ENCODE peak calls at places on chromosome 3, in nine cellular contexts. E, T, V, H, M, C, W, D and F are unnamed samples. For H3K9me3 and H3K4me1, the result is how much of the 10 kb centered on the place peaks cover.

GRCh38 chr3:121431717-121432517 is 113.9 kb downstream of the POLQ start:
- DNase-seq in H (no peak), M (no peak), V (no peak), C (peak), E (peak), W (no peak), D (peak), T (no peak), F (no peak)

GRCh38 chr3:94937980-94938379 is 875.1 kb downstream of the NSUN3 start:
- DNase-seq in T (no peak), E (no peak), M (peak), W (peak), V (no peak), D (no peak), H (no peak), C (no peak), F (no peak)

GRCh38 chr3:55555866-55556621 is 68.9 kb upstream of the WNT5A start:
- DNase-seq in T (no peak), C (no peak), W (no peak), V (no peak), D (no peak), H (no peak), E (peak), M (no peak), F (no peak)

GRCh38 chr3:64291956-64292355 is 66.7 kb upstream of the PRICKLE2 start:
- DNase-seq in W (no peak), V (no peak), D (peak), H (no peak), E (peak), T (no peak), M (no peak), C (peak), F (no peak)

GRCh38 chr3:112789787-112790186 is 56.9 kb downstream of the CD200R1L start:
- DNase-seq in T (no peak), W (no peak), V (peak), D (no peak), C (no peak), E (no peak), H (no peak), M (no peak), F (no peak)

GRCh38 chr3:108103040-108103751 is 12.4 kb upstream of the CD47 start:
- DNase-seq in C (no peak), V (no peak), D (no peak), M (peak), W (no peak), T (no peak), H (no peak), E (no peak), F (no peak)

GRCh38 chr3:38579146-38579545 is 70.3 kb downstream of the SCN5A start:
- DNase-seq in H (peak), W (no peak), T (no peak), E (peak), V (no peak), C (peak), M (no peak), D (no peak), F (peak)

GRCh38 chr3:111691293-111691909 is 96.3 kb upstream of the ZBED2 start:
- DNase-seq in D (peak), V (peak), C (peak), T (peak), H (peak), E (peak), W (no peak), M (peak), F (no peak)

GRCh38 chr3:158788446-158788845 is 13.4 kb upstream of the MFSD1 start:
- DNase-seq in M (no peak), E (no peak), D (no peak), W (no peak), C (no peak), T (no peak), V (no peak), H (no peak), F (no peak)

GRCh38 chr3:151426337-151426648 is 34.6 kb downstream of the IGSF10 start:
- DNase-seq in M (no peak), T (no peak), W (no peak), V (no peak), D (no peak), C (no peak), E (no peak), H (no peak), F (no peak)

GRCh38 chr3:111943533-111943932 is 35.3 kb upstream of the ABHD10 start:
- DNase-seq in E (peak), M (no peak), C (no peak), W (no peak), H (no peak), T (no peak), D (no peak), V (no peak), F (no peak)

GRCh38 chr3:102265720-102266119 is 169.1 kb upstream of the ZPLD1 start:
- DNase-seq in W (no peak), V (no peak), H (no peak), D (no peak), T (no peak), M (no peak), E (no peak), C (no peak), F (no peak)

GRCh38 chr3:192885374-192885773 is 32.3 kb downstream of the MB21D2 start:
- DNase-seq in T (no peak), W (no peak), D (no peak), V (no peak), M (no peak), E (no peak), C (no peak), H (no peak), F (no peak)

GRCh38 chr3:161343986-161344385 is 27.3 kb downstream of the SPTSSB start:
- DNase-seq in W (no peak), T (peak), C (peak), D (no peak), V (no peak), M (no peak), H (no peak), E (no peak), F (no peak)

GRCh38 chr3:6062226-6063187 is 798.4 kb upstream of the GRM7 start:
- DNase-seq in C (no peak), E (no peak), T (peak), H (no peak), W (no peak), D (no peak), V (no peak), M (no peak), F (no peak)

GRCh38 chr3:51319271-51319670 is 65.8 kb upstream of the MANF start:
- DNase-seq in W (no peak), C (no peak), H (no peak), M (no peak), V (no peak), D (no peak), E (peak), T (no peak), F (no peak)

GRCh38 chr3:129187857-129188256 is 4.2 kb upstream of the CNBP start:
- DNase-seq in E (no peak), H (no peak), W (no peak), T (no peak), C (no peak), D (no peak), V (no peak), M (no peak), F (no peak)

GRCh38 chr3:120040813-120041377 is 53.4 kb downstream of the GSK3B start:
- DNase-seq in W (peak), E (no peak), H (no peak), D (no peak), M (no peak), V (no peak), C (no peak), T (no peak), F (no peak)

GRCh38 chr3:148146947-148147346 is 550.8 kb upstream of the AGTR1 start:
- DNase-seq in T (peak), V (no peak), C (peak), E (peak), D (no peak), W (no peak), H (no peak), M (no peak), F (no peak)

GRCh38 chr3:71563827-71564226 is 19.7 kb downstream of the FOXP1 start:
- DNase-seq in M (no peak), C (no peak), E (no peak), V (no peak), D (no peak), T (no peak), H (no peak), W (no peak), F (peak)

GRCh38 chr3:74214286-74214685 is 400.2 kb downstream of the CNTN3 start:
- DNase-seq in V (no peak), H (no peak), T (no peak), W (no peak), M (no peak), E (peak), D (no peak), C (peak), F (no peak)

GRCh38 chr3:50190921-50191660 is at the start of gene GNAT1:
- DNase-seq in W (no peak), E (no peak), T (no peak), M (no peak), C (no peak), D (no peak), H (no peak), V (no peak), F (no peak)

GRCh38 chr3:192831111-192831644 is 86.5 kb downstream of the MB21D2 start:
- DNase-seq in H (peak), W (no peak), T (no peak), C (peak), E (peak), V (no peak), M (no peak), D (no peak), F (no peak)

GRCh38 chr3:191330309-191330712 is at the start of gene UTS2B:
- DNase-seq in H (no peak), T (peak), W (no peak), E (peak), V (peak), C (peak), M (peak), D (peak), F (no peak)

GRCh38 chr3:98690876-98691275 is 72.3 kb upstream of the ST3GAL6 start:
- DNase-seq in C (peak), D (no peak), E (peak), W (no peak), M (no peak), V (no peak), T (no peak), H (no peak), F (no peak)

GRCh38 chr3:111845996-111846395 is 13.1 kb upstream of the PHLDB2 start:
- DNase-seq in W (no peak), C (no peak), T (peak), E (peak), D (no peak), M (no peak), H (peak), V (no peak), F (no peak)

GRCh38 chr3:42503957-42504333 is 1.5 kb downstream of the VIPR1 start:
- DNase-seq in E (no peak), W (no peak), V (no peak), C (no peak), H (no peak), M (no peak), D (no peak), T (no peak), F (peak)
- H3K4me3 ChIP-seq in E (no peak), W (no peak), V (no peak), C (no peak), H (no peak), M (no peak), D (no peak), T (no peak), F (no peak)

GRCh38 chr3:138646527-138646926 is 38.0 kb downstream of the FAIM start:
- DNase-seq in W (no peak), V (no peak), D (no peak), T (no peak), E (no peak), M (no peak), H (no peak), C (no peak), F (no peak)
- H3K9me3 ChIP-seq in W (under half), V (under half), D (under half), T (under half), E (under half), M (under half), H (under half), C (under half), F (half or more)

GRCh38 chr3:123296261-123296660 is 94.5 kb downstream of the SEC22A start:
- DNase-seq in H (no peak), T (no peak), D (no peak), E (no peak), M (no peak), V (no peak), C (no peak), W (no peak), F (no peak)

GRCh38 chr3:123297627-123297899 is 95.8 kb downstream of the SEC22A start:
- DNase-seq in W (no peak), T (peak), M (peak), D (no peak), H (peak), E (no peak), V (no peak), C (no peak), F (no peak)

GRCh38 chr3:123295171-123295900 is 93.6 kb downstream of the SEC22A start:
- DNase-seq in E (no peak), D (no peak), C (no peak), W (no peak), H (no peak), M (no peak), V (no peak), T (no peak), F (no peak)

GRCh38 chr3:123295901-123296250 is 94.1 kb downstream of the SEC22A start:
- DNase-seq in H (no peak), C (no peak), E (no peak), W (no peak), T (no peak), D (no peak), M (no peak), V (no peak), F (no peak)

GRCh38 chr3:123296836-123297626 is 95.3 kb downstream of the SEC22A start:
- DNase-seq in E (no peak), T (no peak), H (no peak), V (no peak), D (no peak), W (peak), C (no peak), M (no peak), F (no peak)
- H3K4me1 ChIP-seq in E (under half), T (under half), H (under half), V (under half), D (under half), W (under half), C (under half), M (under half), F (under half)

DNA sequence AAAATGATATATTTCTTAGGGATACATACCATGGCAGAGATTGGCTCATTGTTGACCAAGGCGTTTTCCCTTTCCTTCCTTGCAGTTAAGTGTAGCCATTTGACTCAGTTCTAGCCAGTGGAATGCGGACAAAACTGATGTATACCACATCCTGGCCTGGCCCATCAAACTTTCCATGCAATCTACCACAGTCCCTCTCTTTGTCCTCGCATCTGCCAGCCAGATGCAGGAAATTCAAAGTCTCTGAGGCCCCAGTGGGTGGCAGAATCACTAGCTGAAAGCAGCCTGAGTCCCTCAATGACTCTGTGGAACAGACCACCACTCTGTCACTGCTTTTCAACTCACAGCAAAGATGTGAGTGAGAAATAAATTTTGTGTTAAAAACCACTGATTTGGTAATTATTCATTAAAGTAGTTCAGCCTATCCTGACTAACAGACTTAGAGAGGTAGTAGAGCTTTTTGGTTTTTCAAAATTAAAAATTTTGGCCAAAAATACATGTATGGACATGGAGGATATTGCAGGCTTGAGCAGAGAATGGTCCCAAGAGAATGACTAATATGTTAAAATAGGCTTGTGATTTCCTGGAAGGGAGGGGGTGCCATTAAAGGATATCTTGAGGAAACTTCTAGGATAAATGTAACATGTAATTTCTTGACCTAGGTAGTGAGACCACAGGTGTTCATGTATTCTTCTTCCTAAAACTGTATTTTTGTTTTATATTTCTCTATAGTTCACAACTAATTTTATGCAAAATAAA is 10.9 kb downstream of the LRRFIP2 start:
- DNase-seq in D (no peak), E (peak), M (no peak), T (peak), C (peak), W (no peak), H (peak), V (no peak), F (no peak)
- H3K4me3 ChIP-seq in D (no peak), E (peak), M (no peak), T (no peak), C (no peak), W (no peak), H (no peak), V (no peak), F (no peak)

GRCh38 chr3:11953778-11954177 is 50.4 kb upstream of the SYN2 start:
- DNase-seq in V (no peak), M (no peak), D (no peak), C (no peak), T (no peak), W (no peak), E (no peak), H (no peak), F (no peak)

GRCh38 chr3:11956781-11957180 is 47.4 kb upstream of the SYN2 start:
- DNase-seq in C (no peak), V (no peak), E (no peak), M (no peak), T (no peak), H (no peak), W (no peak), D (no peak), F (no peak)

GRCh38 chr3:11954312-11954934 is 49.8 kb upstream of the SYN2 start:
- DNase-seq in V (no peak), T (peak), W (no peak), M (peak), D (no peak), C (no peak), H (peak), E (no peak), F (peak)

GRCh38 chr3:11950576-11950975 is 53.6 kb upstream of the SYN2 start:
- DNase-seq in H (no peak), T (no peak), W (no peak), E (no peak), M (no peak), V (no peak), D (peak), C (no peak), F (no peak)

DNA sequence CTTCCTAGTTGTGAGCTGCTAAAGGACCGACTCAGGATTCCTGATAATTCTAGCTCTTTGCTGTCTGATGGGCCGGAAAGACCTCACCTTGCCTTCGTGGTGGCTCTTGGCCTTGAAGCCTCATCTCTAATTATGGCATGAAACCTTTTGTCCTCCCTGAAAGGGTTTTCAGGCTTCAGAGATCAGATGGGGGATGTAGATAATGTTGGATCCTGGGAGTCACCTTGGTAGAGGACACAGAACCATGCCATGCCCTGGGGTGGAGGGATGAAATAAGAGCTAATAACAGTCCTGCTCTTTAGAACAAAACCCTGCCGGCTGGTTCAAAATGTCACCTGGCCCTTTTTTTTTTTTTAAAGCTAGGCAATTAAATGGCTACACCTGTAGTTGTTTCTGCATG is 50.8 kb upstream of the SYN2 start:
- DNase-seq in E (no peak), C (no peak), W (no peak), M (no peak), V (no peak), T (no peak), D (no peak), H (no peak), F (no peak)
- H3K9me3 ChIP-seq in E (under half), C (under half), W (under half), M (under half), V (under half), T (under half), D (under half), H (under half), F (under half)

DNA sequence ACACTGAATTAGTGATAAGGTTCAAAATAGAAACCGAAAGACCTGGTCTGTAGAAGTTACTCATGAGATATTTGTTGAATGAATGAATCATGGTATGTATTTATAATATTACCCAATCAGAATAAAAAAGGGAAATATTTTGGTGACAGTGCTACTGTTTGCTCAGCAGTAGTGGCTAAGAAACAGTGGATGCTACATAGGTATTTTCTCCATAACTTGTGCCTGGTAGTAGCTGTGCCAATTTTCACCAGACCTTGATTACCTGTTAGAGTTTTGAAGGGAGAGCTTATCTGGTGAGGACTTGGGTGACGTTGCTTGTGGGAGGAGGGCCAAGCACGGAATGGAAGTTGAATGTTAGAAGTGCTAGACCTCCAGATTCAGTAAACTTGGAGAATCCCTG is 14.3 kb downstream of the LIMD1 start:
- DNase-seq in D (no peak), W (no peak), V (no peak), M (no peak), E (peak), C (peak), H (no peak), T (no peak), F (peak)
- H3K4me1 ChIP-seq in D (under half), W (under half), V (half or more), M (under half), E (under half), C (under half), H (half or more), T (under half), F (half or more)

GRCh38 chr3:113839551-113839950 is 963 bp downstream of the GRAMD1C start:
- DNase-seq in V (no peak), C (no peak), M (no peak), D (no peak), W (no peak), H (no peak), T (peak), E (peak), F (no peak)
- H3K4me3 ChIP-seq in V (no peak), C (peak), M (no peak), D (peak), W (peak), H (peak), T (peak), E (peak), F (peak)

DNA sequence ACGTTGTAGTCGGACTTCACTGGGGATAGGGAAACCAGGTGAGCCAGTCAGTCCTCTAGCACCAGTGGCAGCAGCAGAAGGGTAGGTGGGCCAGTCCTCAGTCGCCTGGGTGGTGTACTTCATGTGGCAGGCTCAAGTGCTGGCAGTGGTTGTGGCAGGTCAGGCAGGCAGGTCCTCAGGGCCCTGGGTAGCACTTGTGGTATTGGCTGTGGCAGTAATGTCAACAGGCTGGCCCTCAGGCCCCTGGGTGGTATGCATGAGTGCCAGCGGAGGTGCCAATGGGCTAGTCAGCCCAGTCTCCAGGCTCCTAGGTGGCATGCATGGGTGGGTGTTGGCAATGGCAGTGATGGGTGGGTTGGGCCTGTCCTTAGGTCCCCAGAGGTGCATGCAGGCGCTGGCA is 40.6 kb downstream of the FAIM start:
- DNase-seq in T (no peak), D (no peak), M (no peak), V (no peak), W (no peak), C (no peak), H (no peak), E (no peak), F (no peak)
- H3K9me3 ChIP-seq in T (under half), D (under half), M (under half), V (under half), W (under half), C (under half), H (under half), E (under half), F (under half)